ENCODE peak calls at places on chromosomes 1 and 21, in seven cellular contexts. P is neuronal stem cell, G is IMR-90, L is mesenchymal stem cell, W is mesendoderm, X is H1, S is trophoblast cell. O is an unnamed sample.

GRCh38 chr1:234848972-234849641 is 239.1 kb upstream of the IRF2BP2 start:
- DNase-seq in X (no peak), P (no peak), L (peak; percentile 29), S (no peak), W (no peak), G (peak; percentile 86), O (no peak)

GRCh38 chr1:182185822-182186756 is 124.6 kb upstream of the ZNF648 start:
- DNase-seq in P (peak; percentile 20), X (no peak), W (peak; percentile 47), S (peak; percentile 91), G (peak; percentile 47), L (peak; percentile 41), O (no peak)

GRCh38 chr1:200380589-200381021 is 29.2 kb downstream of the ZNF281 start:
- DNase-seq in X (no peak), W (no peak), G (no peak), L (no peak), S (no peak), P (no peak), O (no peak)

GRCh38 chr1:12464627-12465056 is 153.4 kb downstream of the DHRS3 start:
- DNase-seq in X (no peak), P (no peak), S (peak; percentile 17), L (no peak), G (peak; percentile 97), W (no peak), O (no peak)

GRCh38 chr1:178564783-178565180 is 51.9 kb downstream of the TEX35 start:
- DNase-seq in W (no peak), S (no peak), P (no peak), L (no peak), G (no peak), X (no peak), O (no peak)

GRCh38 chr1:112803906-112804762 is 89.0 kb upstream of the PPM1J start:
- DNase-seq in P (peak; percentile 51), L (peak; percentile 71), X (peak; percentile 80), W (peak; percentile 86), S (peak; percentile 82), G (peak; percentile 65), O (peak; percentile 87)

GRCh38 chr21:44720170-44720569 is 8.8 kb upstream of the TSPEAR start:
- DNase-seq in W (no peak), G (no peak), X (peak; percentile 13), L (no peak), P (no peak), S (no peak), O (peak; percentile 3)

GRCh38 chr1:21553116-21553926 is 44.1 kb downstream of the ALPL start:
- DNase-seq in G (peak; percentile 89), W (peak; percentile 78), X (no peak), S (no peak), L (peak; percentile 87), P (no peak), O (peak; percentile 41)

GRCh38 chr1:192810253-192810880 is 1.5 kb downstream of the RGS2 start:
- DNase-seq in X (no peak), P (peak; percentile 53), G (peak; percentile 82), S (no peak), L (peak; percentile 79), W (peak; percentile 40), O (no peak)

GRCh38 chr1:155976062-155976912 is 2.1 kb downstream of the ARHGEF2 start:
- DNase-seq in X (peak; percentile 50), G (peak; percentile 75), L (peak; percentile 55), S (peak; percentile 45), P (no peak), W (peak; percentile 93), O (peak; percentile 68)

GRCh38 chr1:205287723-205288122 is 33.8 kb downstream of the NUAK2 start:
- DNase-seq in W (no peak), G (no peak), X (no peak), P (no peak), S (no peak), L (no peak), O (no peak)

GRCh38 chr1:983736-984475 is 2.0 kb upstream of the PERM1 start:
- DNase-seq in W (peak; percentile 20), S (peak; percentile 45), G (no peak), P (no peak), L (peak; percentile 42), X (peak; percentile 92), O (no peak)

GRCh38 chr1:82465024-82465423 is 664.3 kb downstream of the ADGRL2 start:
- DNase-seq in S (no peak), L (no peak), X (no peak), G (no peak), W (no peak), P (no peak), O (no peak)

GRCh38 chr1:230067441-230067870 is 418 bp downstream of the GALNT2 start:
- DNase-seq in P (peak; percentile 42), X (peak; percentile 63), W (peak; percentile 53), G (no peak), S (peak; percentile 31), L (peak; percentile 75), O (no peak)

GRCh38 chr1:75630004-75630403 is 19.1 kb upstream of the SLC44A5 start:
- DNase-seq in W (peak; percentile 87), X (peak; percentile 55), P (peak; percentile 26), S (no peak), G (no peak), L (no peak), O (peak; percentile 47)

GRCh38 chr1:24080131-24080530 is 31.8 kb downstream of the MYOM3 start:
- DNase-seq in W (no peak), L (no peak), X (no peak), S (no peak), P (no peak), G (no peak), O (no peak)

GRCh38 chr1:72285074-72285425 is 2.7 kb upstream of the NEGR1 start:
- DNase-seq in P (no peak), S (no peak), G (no peak), X (no peak), W (no peak), L (no peak), O (no peak)

GRCh38 chr1:78237364-78237916 is 191.7 kb downstream of the GIPC2 start:
- DNase-seq in W (peak; percentile 89), L (no peak), X (no peak), P (no peak), S (peak; percentile 72), G (no peak), O (peak; percentile 75)

GRCh38 chr1:156641761-156642264 is at the start of gene BCAN:
- DNase-seq in W (peak; percentile 67), X (peak; percentile 80), P (no peak), G (peak; percentile 19), L (peak; percentile 45), S (peak; percentile 13), O (peak; percentile 78)

GRCh38 chr1:157198619-157199420 is 60.6 kb upstream of the ETV3 start:
- DNase-seq in X (no peak), S (peak; percentile 81), G (no peak), W (peak; percentile 40), L (no peak), P (no peak), O (no peak)

GRCh38 chr21:44582055-44582454 is 1.7 kb upstream of the KRTAP10-5 start:
- DNase-seq in W (no peak), S (no peak), G (no peak), X (no peak), P (no peak), L (no peak), O (peak; percentile 21)

GRCh38 chr1:189805735-189806134 is 671.9 kb downstream of the BRINP3 start:
- DNase-seq in W (peak; percentile 11), S (no peak), G (no peak), X (no peak), P (no peak), L (no peak), O (no peak)

GRCh38 chr21:45873866-45874265 is 107.7 kb upstream of the COL6A1 start:
- DNase-seq in L (no peak), G (no peak), W (no peak), P (no peak), S (no peak), X (no peak), O (no peak)

DNA sequence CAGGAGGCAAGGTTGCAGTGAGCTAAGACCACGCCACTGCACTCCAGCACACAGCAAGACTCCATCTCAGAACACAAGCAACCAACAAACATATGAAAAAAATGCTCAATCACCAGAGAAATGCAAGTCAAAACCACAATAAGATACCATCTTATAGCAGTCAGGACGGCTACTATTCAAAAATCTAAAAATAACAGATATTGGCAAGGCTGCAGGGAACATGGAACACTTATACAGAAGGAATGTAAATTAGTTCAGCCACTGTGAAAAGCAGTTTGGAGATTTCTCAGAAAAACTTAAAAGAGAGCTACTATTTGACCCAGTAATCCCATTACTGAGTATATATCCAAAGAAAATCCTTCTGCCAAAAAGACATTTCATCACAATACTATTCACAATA is 27.6 kb upstream of the POGK start:
- DNase-seq in S (no peak), G (peak; percentile 34), W (no peak), P (no peak), X (no peak), L (no peak), O (no peak)
- H3K4ac ChIP-seq in S (no peak overlapping the region), G (no peak overlapping the region), W (no peak overlapping the region), P (no peak overlapping the region), X (no peak overlapping the region), L (no peak overlapping the region), O (no peak overlapping the region)

GRCh38 chr1:159778266-159778665 is 2.5 kb upstream of the DUSP23 start:
- DNase-seq in L (no peak), S (no peak), W (no peak), X (no peak), P (no peak), G (no peak), O (no peak)

GRCh38 chr1:159783724-159784123 is 3.0 kb downstream of the DUSP23 start:
- DNase-seq in S (no peak), G (no peak), W (peak; percentile 87), P (no peak), X (no peak), L (no peak), O (peak; percentile 32)

GRCh38 chr1:159780583-159781582 is at the start of gene DUSP23:
- DNase-seq in P (peak; percentile 95), W (peak; percentile 99), L (peak; percentile 98), X (peak; percentile 96), G (peak; percentile 96), S (peak; percentile 98), O (peak; percentile 99)

GRCh38 chr1:159779403-159779851 is 1.3 kb upstream of the DUSP23 start:
- DNase-seq in S (no peak), G (peak; percentile 46), P (no peak), X (no peak), L (no peak), W (no peak), O (no peak)

GRCh38 chr1:159781992-159782391 is 1.2 kb downstream of the DUSP23 start:
- DNase-seq in W (no peak), X (no peak), G (no peak), P (no peak), L (no peak), S (no peak), O (no peak)
- H3K27me3 ChIP-seq in W (no peaks in the 10 kb centered on the region), X (no peaks in the 10 kb centered on the region), G (no peaks in the 10 kb centered on the region), P (peaks cover 9% of the 10 kb centered on the region), L (no peaks in the 10 kb centered on the region), S (no peaks in the 10 kb centered on the region), O (no peaks in the 10 kb centered on the region)

DNA sequence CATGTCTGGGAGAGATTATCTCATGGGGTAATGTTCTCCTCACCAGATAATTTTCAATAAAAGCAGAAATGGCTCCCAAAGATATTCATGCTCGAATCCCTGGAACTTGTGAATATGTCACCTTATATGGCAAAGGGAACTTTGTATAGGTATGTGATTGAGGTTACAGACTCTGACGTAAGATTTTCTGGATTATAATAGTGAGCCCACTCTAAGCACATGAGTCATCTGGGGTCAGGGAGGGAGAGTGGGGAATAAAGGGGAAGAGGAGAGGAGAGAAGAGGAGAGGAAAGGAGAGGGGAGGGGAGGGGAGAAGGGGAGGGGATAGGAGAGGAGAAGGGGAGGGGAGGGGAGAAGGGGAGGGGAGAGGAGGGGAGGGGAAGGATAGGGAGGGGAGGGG is 1193.9 kb downstream of the PLA2G4A start:
- DNase-seq in L (no peak), X (no peak), G (peak; percentile 52), W (no peak), P (no peak), S (no peak), O (no peak)
- H4K8ac ChIP-seq in L (no peak overlapping the region), X (no peak overlapping the region), G (peak overlapping the region; percentile 51), W (no peak overlapping the region), P (no peak overlapping the region), S (no peak overlapping the region), O (no peak overlapping the region)

GRCh38 chr1:199352351-199352750 is 675.2 kb upstream of the NR5A2 start:
- DNase-seq in W (no peak), X (no peak), G (no peak), P (no peak), L (no peak), S (no peak), O (peak; percentile 26)
- H3K4ac ChIP-seq in W (no peak overlapping the region), X (no peak overlapping the region), G (no peak overlapping the region), P (no peak overlapping the region), L (no peak overlapping the region), S (no peak overlapping the region), O (no peak overlapping the region)

O was measured in H9.